ENCODE peak calls at places on chromosome 19, in nine cellular contexts. Z is HAP-1; J is breast epithelium; A is left lung; R is neuronal stem cell; F is CD8-positive, alpha-beta T cell; P is Caco-2; M is mesenchymal stem cell; X is psoas muscle. W is an unnamed sample.

GRCh38 chr19:12035220-12036172 is at the start of gene ZNF433:
- DNase-seq in Z (no peak), J (peak; percentile 98), A (peak; percentile 94), R (peak; percentile 86), F (peak; percentile 71), P (peak; percentile 86), M (peak; percentile 89), X (peak; percentile 96), W (peak; percentile 90)

GRCh38 chr19:38417544-38418506 is 8.2 kb downstream of the RASGRP4 start:
- DNase-seq in Z (peak; percentile 89), J (no peak), A (peak; percentile 86), R (peak; percentile 56), F (peak; percentile 66), P (peak; percentile 85), M (peak; percentile 27), X (peak; percentile 59), W (no peak)

GRCh38 chr19:3710265-3710812 is 2.2 kb downstream of the TJP3 start:
- DNase-seq in Z (peak; percentile 70), J (peak; percentile 93), A (peak; percentile 94), R (no peak), F (no peak), P (peak; percentile 77), M (peak; percentile 40), X (peak; percentile 62), W (no peak)

GRCh38 chr19:53158119-53158656 is 665 bp downstream of the ZNF347 start:
- DNase-seq in Z (no peak), J (peak; percentile 52), A (peak; percentile 37), R (peak; percentile 20), F (peak; percentile 53), P (no peak), M (peak; percentile 49), X (peak; percentile 38), W (no peak)

GRCh38 chr19:53365134-53365898 is at the start of gene ZNF525:
- DNase-seq in Z (no peak), J (peak; percentile 96), A (peak; percentile 92), R (peak; percentile 80), F (peak; percentile 98), P (peak; percentile 90), M (peak; percentile 77), X (peak; percentile 85), W (peak; percentile 55)

GRCh38 chr19:47469719-47470118 is 2.0 kb downstream of the SLC8A2 start:
- DNase-seq in Z (no peak), J (no peak), A (no peak), R (no peak), F (no peak), P (no peak), M (no peak), X (no peak), W (no peak)

GRCh38 chr19:46724468-46724867 is 7.6 kb upstream of the PRKD2 start:
- DNase-seq in Z (no peak), J (no peak), A (no peak), R (no peak), F (no peak), P (no peak), M (no peak), X (no peak), W (no peak)

GRCh38 chr19:15136234-15136954 is 29.2 kb downstream of the SYDE1 start:
- DNase-seq in Z (no peak), J (no peak), A (no peak), R (no peak), F (no peak), P (no peak), M (peak; percentile 93), X (no peak), W (no peak)

GRCh38 chr19:41811036-41811435 is 14.6 kb downstream of the CEACAM3 start:
- DNase-seq in Z (no peak), J (no peak), A (peak; percentile 70), R (no peak), F (no peak), P (no peak), M (no peak), X (no peak), W (no peak)

GRCh38 chr19:41807176-41807575 is 10.8 kb downstream of the CEACAM3 start:
- DNase-seq in Z (no peak), J (no peak), A (no peak), R (no peak), F (no peak), P (no peak), M (no peak), X (no peak), W (no peak)

GRCh38 chr19:41808663-41809566 is 12.5 kb downstream of the CEACAM3 start:
- DNase-seq in Z (no peak), J (no peak), A (peak; percentile 79), R (no peak), F (no peak), P (no peak), M (no peak), X (peak; percentile 27), W (no peak)

GRCh38 chr19:41811981-41812380 is 15.6 kb downstream of the CEACAM3 start:
- DNase-seq in Z (no peak), J (no peak), A (no peak), R (no peak), F (no peak), P (no peak), M (no peak), X (no peak), W (no peak)

DNA sequence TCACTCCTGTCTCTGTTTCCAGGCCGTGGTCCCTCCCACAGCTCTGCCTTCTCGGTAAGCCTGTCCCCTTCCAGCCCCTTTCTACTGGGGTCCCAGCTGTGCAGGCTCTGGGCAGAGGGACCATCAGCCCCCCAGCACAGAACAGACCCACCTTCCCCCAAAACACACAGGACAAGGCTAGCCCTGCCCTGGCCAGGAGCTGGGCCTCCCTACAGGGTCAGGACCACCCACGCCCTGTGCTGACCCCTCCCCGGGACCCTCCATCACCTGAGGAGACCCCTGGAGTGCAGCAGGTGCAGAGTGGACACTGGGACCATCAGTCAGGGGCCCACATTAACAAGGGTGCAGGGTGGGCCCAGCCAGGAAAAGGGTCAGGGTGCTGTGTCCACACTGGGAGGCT is 13.9 kb downstream of the CEACAM3 start:
- DNase-seq in Z (no peak), J (no peak), A (no peak), R (no peak), F (no peak), P (no peak), M (no peak), X (no peak), W (no peak)
- H3K4me1 ChIP-seq in Z (no peaks in the 10 kb centered on the region), J (no peaks in the 10 kb centered on the region), A (no peaks in the 10 kb centered on the region), R (no peaks in the 10 kb centered on the region), F (peaks cover 7% of the 10 kb centered on the region), P (no peaks in the 10 kb centered on the region), M (no peaks in the 10 kb centered on the region), X (no peaks in the 10 kb centered on the region), W (no peaks in the 10 kb centered on the region)

GRCh38 chr19:2053601-2054389 is 2.8 kb upstream of the MKNK2 start:
- DNase-seq in Z (no peak), J (no peak), A (peak; percentile 67), R (no peak), F (no peak), P (no peak), M (no peak), X (peak; percentile 67), W (no peak)

GRCh38 chr19:2057484-2058469 is 6.7 kb upstream of the MKNK2 start:
- DNase-seq in Z (no peak), J (no peak), A (no peak), R (no peak), F (no peak), P (no peak), M (no peak), X (no peak), W (no peak)

GRCh38 chr19:2054763-2055162 is 3.7 kb upstream of the MKNK2 start:
- DNase-seq in Z (no peak), J (no peak), A (no peak), R (no peak), F (no peak), P (no peak), M (no peak), X (no peak), W (no peak)

GRCh38 chr19:2056810-2057192 is 5.8 kb upstream of the MKNK2 start:
- DNase-seq in Z (no peak), J (no peak), A (no peak), R (no peak), F (no peak), P (no peak), M (no peak), X (no peak), W (no peak)

DNA sequence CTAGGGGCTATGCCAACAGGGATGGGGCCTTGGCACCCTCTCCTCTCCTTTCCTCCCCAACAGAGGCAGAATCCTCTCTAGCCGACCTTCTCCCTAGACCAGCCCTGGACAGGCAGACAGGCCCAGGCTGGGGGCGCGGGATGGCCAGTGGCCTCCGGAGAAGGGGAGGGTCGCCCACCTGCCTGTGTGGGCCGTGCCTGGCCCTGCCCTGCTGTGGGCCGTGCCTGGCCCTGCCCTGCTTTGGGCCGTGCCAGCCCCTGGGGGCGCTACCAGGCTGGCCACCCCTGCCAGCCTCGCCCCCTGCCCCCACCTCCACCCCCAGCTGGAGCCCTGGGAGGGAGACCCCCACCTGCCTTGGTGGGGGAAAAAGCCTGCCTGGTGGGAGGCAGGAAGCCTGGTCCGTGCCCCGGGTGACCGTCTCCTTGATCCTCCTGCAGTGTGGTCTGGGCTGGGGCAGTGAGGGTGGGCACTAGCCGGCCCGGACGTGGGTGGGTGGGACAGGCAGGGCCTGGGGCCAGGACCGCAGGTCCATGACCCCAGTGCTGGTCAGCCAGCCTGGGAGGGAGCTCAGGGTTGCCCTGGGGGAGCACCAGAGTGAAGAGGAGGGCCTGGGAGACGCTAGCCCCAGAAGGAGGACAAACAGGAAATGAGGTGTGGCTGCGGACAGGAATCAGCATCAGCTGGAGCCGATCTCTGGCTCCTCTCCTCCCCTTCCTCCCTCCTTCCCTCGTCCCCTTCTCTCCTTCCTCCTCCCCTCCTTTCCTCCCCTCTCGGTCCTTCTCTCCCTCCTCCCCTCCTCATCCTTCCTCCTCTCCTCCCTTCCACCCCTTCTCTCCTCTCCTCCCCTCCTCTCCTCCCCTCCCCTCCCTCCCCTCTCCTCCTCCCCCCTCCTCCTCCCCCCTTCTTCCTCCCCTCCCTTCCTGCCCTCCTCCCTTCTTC is 5.1 kb upstream of the MKNK2 start:
- DNase-seq in Z (no peak), J (no peak), A (no peak), R (no peak), F (no peak), P (no peak), M (peak; percentile 58), X (peak; percentile 64), W (no peak)
- H3K4me1 ChIP-seq in Z (peaks cover 17% of the 10 kb centered on the region), J (peaks cover 30% of the 10 kb centered on the region), A (peaks cover 42% of the 10 kb centered on the region), R (peaks cover 39% of the 10 kb centered on the region), F (peaks cover 81% of the 10 kb centered on the region), P (peaks cover 24% of the 10 kb centered on the region), M (peaks cover 58% of the 10 kb centered on the region), X (peaks cover 43% of the 10 kb centered on the region), W (peaks cover 14% of the 10 kb centered on the region)

DNA sequence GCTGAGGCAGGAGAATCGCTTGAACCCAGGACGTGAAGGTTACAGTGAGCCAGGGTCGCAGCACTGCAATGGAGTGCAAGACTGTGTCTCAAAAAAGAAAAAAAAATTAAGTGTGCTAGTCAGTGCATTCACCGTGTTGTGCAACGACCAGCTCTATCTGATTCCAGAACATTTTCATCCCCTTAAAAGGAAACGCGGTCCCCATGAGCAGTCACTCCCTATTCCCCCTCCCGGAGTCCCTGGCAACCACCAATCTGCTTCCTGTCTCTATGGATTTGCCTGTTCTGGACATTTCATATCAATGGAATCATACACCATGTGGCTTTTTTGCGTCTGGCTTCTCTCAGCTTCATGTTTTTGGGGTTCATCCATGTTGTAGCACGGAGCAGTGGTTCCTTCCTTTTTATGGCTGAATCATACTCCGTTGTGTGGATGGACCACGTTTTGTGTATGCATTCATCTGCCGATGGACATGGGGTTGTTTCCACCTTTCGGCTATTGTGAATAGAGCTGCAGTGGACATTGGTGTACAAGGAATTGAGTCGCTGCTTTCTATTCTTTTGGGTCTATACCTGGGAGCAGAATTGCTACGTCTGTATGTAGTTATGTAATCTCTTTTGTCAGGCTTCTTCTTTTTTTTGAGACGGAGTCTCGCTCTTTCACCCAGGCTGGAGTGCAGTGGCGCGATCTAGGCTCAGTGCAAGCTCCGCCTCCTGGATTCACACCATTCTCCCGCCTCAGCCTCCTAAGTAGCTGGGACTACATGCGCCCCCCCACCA is 19.8 kb downstream of the MYO9B start:
- DNase-seq in Z (no peak), J (no peak), A (no peak), R (no peak), F (no peak), P (no peak), M (peak; percentile 91), X (peak; percentile 61), W (no peak)
- H3K4me1 ChIP-seq in Z (peaks cover 9% of the 10 kb centered on the region), J (no peaks in the 10 kb centered on the region), A (peaks cover 20% of the 10 kb centered on the region), R (peaks cover 4% of the 10 kb centered on the region), F (peaks cover 19% of the 10 kb centered on the region), P (peaks cover 17% of the 10 kb centered on the region), M (peaks cover 23% of the 10 kb centered on the region), X (peaks cover 7% of the 10 kb centered on the region), W (peaks cover 2% of the 10 kb centered on the region)

GRCh38 chr19:2170987-2171348 is 7.2 kb downstream of the DOT1L start:
- DNase-seq in Z (no peak), J (no peak), A (no peak), R (no peak), F (no peak), P (no peak), M (no peak), X (no peak), W (no peak)

GRCh38 chr19:2170219-2170618 is 6.5 kb downstream of the DOT1L start:
- DNase-seq in Z (no peak), J (no peak), A (no peak), R (no peak), F (no peak), P (no peak), M (no peak), X (no peak), W (no peak)

GRCh38 chr19:2166741-2167738 is 3.3 kb downstream of the DOT1L start:
- DNase-seq in Z (peak; percentile 54), J (peak; percentile 86), A (peak; percentile 88), R (no peak), F (no peak), P (no peak), M (no peak), X (peak; percentile 90), W (no peak)

GRCh38 chr19:2167896-2168618 is 4.3 kb downstream of the DOT1L start:
- DNase-seq in Z (peak; percentile 50), J (no peak), A (peak; percentile 86), R (no peak), F (no peak), P (no peak), M (peak; percentile 83), X (peak; percentile 79), W (no peak)

GRCh38 chr19:2168619-2169424 is 5.1 kb downstream of the DOT1L start:
- DNase-seq in Z (peak; percentile 85), J (peak; percentile 95), A (peak; percentile 96), R (peak; percentile 88), F (no peak), P (peak; percentile 94), M (peak; percentile 99), X (peak; percentile 99), W (no peak)
- H3K4me1 ChIP-seq in Z (peaks cover 37% of the 10 kb centered on the region), J (peaks cover 11% of the 10 kb centered on the region), A (peaks cover 48% of the 10 kb centered on the region), R (peaks cover 36% of the 10 kb centered on the region), F (peaks cover 45% of the 10 kb centered on the region), P (peaks cover 69% of the 10 kb centered on the region), M (peaks cover 51% of the 10 kb centered on the region), X (peaks cover 73% of the 10 kb centered on the region), W (peaks cover 11% of the 10 kb centered on the region)

W was measured in iPS DF 6.9.